ENCODE peak calls at places on chromosomes 16 and 17, in nine cellular contexts. One of them, this sample, is unnamed.

GRCh38 chr16:49641250-49641649 is 214.7 kb downstream of the ZNF423 start:
- DNase-seq in hippocampal formation: no peak
- DNase-seq in effector memory CD8-positive, alpha-beta T cell: no peak
- DNase-seq in AG04449: no peak
- DNase-seq in ELR: no peak
- DNase-seq in OCI-LY7: no peak
- DNase-seq in IMR-90: no peak
- DNase-seq in ovary: no peak
- DNase-seq in activated T-cell treated with anti-CD3 and anti-CD28 coated beads, Interleukin-2, amount 50 U/mL, for 48 hours: no peak
- DNase-seq in this sample: no peak

GRCh38 chr16:87145181-87146176 is 171.7 kb downstream of the C16orf95 start:
- DNase-seq in OCI-LY7: no peak
- DNase-seq in effector memory CD8-positive, alpha-beta T cell: no peak
- DNase-seq in activated T-cell treated with anti-CD3 and anti-CD28 coated beads, Interleukin-2, amount 50 U/mL, for 48 hours: no peak
- DNase-seq in ovary: no peak
- DNase-seq in hippocampal formation: no peak
- DNase-seq in AG04449: no peak
- DNase-seq in IMR-90: peak; percentile 46
- DNase-seq in ELR: peak; percentile 96
- DNase-seq in this sample: no peak

GRCh38 chr16:2527071-2527783 is 4.0 kb downstream of the CEMP1 start:
- DNase-seq in hippocampal formation: no peak
- DNase-seq in ELR: no peak
- DNase-seq in AG04449: no peak
- DNase-seq in OCI-LY7: no peak
- DNase-seq in effector memory CD8-positive, alpha-beta T cell: no peak
- DNase-seq in ovary: peak; percentile 28
- DNase-seq in activated T-cell treated with anti-CD3 and anti-CD28 coated beads, Interleukin-2, amount 50 U/mL, for 48 hours: no peak
- DNase-seq in IMR-90: no peak
- DNase-seq in this sample: no peak

GRCh38 chr17:49357516-49357915 is 4.5 kb downstream of the ZNF652 start:
- DNase-seq in AG04449: no peak
- DNase-seq in activated T-cell treated with anti-CD3 and anti-CD28 coated beads, Interleukin-2, amount 50 U/mL, for 48 hours: no peak
- DNase-seq in ELR: no peak
- DNase-seq in ovary: no peak
- DNase-seq in IMR-90: no peak
- DNase-seq in effector memory CD8-positive, alpha-beta T cell: no peak
- DNase-seq in hippocampal formation: peak; percentile 7
- DNase-seq in OCI-LY7: no peak
- DNase-seq in this sample: no peak

GRCh38 chr16:67268136-67268579 is 11.2 kb upstream of the PLEKHG4 start:
- DNase-seq in AG04449: no peak
- DNase-seq in ELR: peak; percentile 97
- DNase-seq in hippocampal formation: no peak
- DNase-seq in IMR-90: peak; percentile 93
- DNase-seq in OCI-LY7: no peak
- DNase-seq in ovary: peak; percentile 8
- DNase-seq in effector memory CD8-positive, alpha-beta T cell: no peak
- DNase-seq in activated T-cell treated with anti-CD3 and anti-CD28 coated beads, Interleukin-2, amount 50 U/mL, for 48 hours: no peak
- DNase-seq in this sample: peak; percentile 42

GRCh38 chr17:35731239-35731931 is at the start of gene RASL10B:
- DNase-seq in AG04449: no peak
- DNase-seq in OCI-LY7: no peak
- DNase-seq in ELR: peak; percentile 64
- DNase-seq in hippocampal formation: peak; percentile 19
- DNase-seq in activated T-cell treated with anti-CD3 and anti-CD28 coated beads, Interleukin-2, amount 50 U/mL, for 48 hours: peak; percentile 74
- DNase-seq in ovary: peak; percentile 66
- DNase-seq in effector memory CD8-positive, alpha-beta T cell: peak; percentile 35
- DNase-seq in IMR-90: peak; percentile 31
- DNase-seq in this sample: no peak

GRCh38 chr16:28001642-28002041 is 61.9 kb downstream of the GSG1L start:
- DNase-seq in OCI-LY7: no peak
- DNase-seq in AG04449: no peak
- DNase-seq in ELR: no peak
- DNase-seq in IMR-90: no peak
- DNase-seq in ovary: no peak
- DNase-seq in effector memory CD8-positive, alpha-beta T cell: no peak
- DNase-seq in activated T-cell treated with anti-CD3 and anti-CD28 coated beads, Interleukin-2, amount 50 U/mL, for 48 hours: no peak
- DNase-seq in hippocampal formation: no peak
- DNase-seq in this sample: no peak

GRCh38 chr16:11016993-11017392 is 72.6 kb downstream of the CLEC16A start:
- DNase-seq in ELR: peak; percentile 74
- DNase-seq in OCI-LY7: no peak
- DNase-seq in hippocampal formation: no peak
- DNase-seq in effector memory CD8-positive, alpha-beta T cell: no peak
- DNase-seq in IMR-90: peak; percentile 58
- DNase-seq in ovary: no peak
- DNase-seq in activated T-cell treated with anti-CD3 and anti-CD28 coated beads, Interleukin-2, amount 50 U/mL, for 48 hours: peak; percentile 73
- DNase-seq in AG04449: no peak
- DNase-seq in this sample: no peak

GRCh38 chr16:58563775-58564174 is 48.5 kb downstream of the SETD6 start:
- DNase-seq in ELR: peak; percentile 37
- DNase-seq in IMR-90: no peak
- DNase-seq in OCI-LY7: no peak
- DNase-seq in hippocampal formation: no peak
- DNase-seq in AG04449: no peak
- DNase-seq in ovary: no peak
- DNase-seq in effector memory CD8-positive, alpha-beta T cell: no peak
- DNase-seq in activated T-cell treated with anti-CD3 and anti-CD28 coated beads, Interleukin-2, amount 50 U/mL, for 48 hours: no peak
- DNase-seq in this sample: no peak

GRCh38 chr17:82920150-82920549 is 80.3 kb upstream of the ZNF750 start:
- DNase-seq in OCI-LY7: no peak
- DNase-seq in effector memory CD8-positive, alpha-beta T cell: no peak
- DNase-seq in activated T-cell treated with anti-CD3 and anti-CD28 coated beads, Interleukin-2, amount 50 U/mL, for 48 hours: no peak
- DNase-seq in ovary: no peak
- DNase-seq in ELR: no peak
- DNase-seq in hippocampal formation: no peak
- DNase-seq in IMR-90: no peak
- DNase-seq in AG04449: no peak
- DNase-seq in this sample: no peak

GRCh38 chr16:56911771-56912541 is 20.0 kb upstream of the HERPUD1 start:
- DNase-seq in OCI-LY7: peak; percentile 88
- DNase-seq in ovary: no peak
- DNase-seq in ELR: peak; percentile 49
- DNase-seq in hippocampal formation: no peak
- DNase-seq in IMR-90: peak; percentile 65
- DNase-seq in AG04449: no peak
- DNase-seq in activated T-cell treated with anti-CD3 and anti-CD28 coated beads, Interleukin-2, amount 50 U/mL, for 48 hours: no peak
- DNase-seq in effector memory CD8-positive, alpha-beta T cell: no peak
- DNase-seq in this sample: no peak

GRCh38 chr17:77354721-77355455 is 214.1 kb downstream of the SEC14L1 start:
- DNase-seq in activated T-cell treated with anti-CD3 and anti-CD28 coated beads, Interleukin-2, amount 50 U/mL, for 48 hours: peak; percentile 15
- DNase-seq in hippocampal formation: no peak
- DNase-seq in IMR-90: peak; percentile 98
- DNase-seq in effector memory CD8-positive, alpha-beta T cell: no peak
- DNase-seq in ELR: peak; percentile 99
- DNase-seq in ovary: peak; percentile 98
- DNase-seq in OCI-LY7: no peak
- DNase-seq in AG04449: peak; percentile 96
- DNase-seq in this sample: peak; percentile 90

GRCh38 chr17:59756236-59756818 is 48.9 kb downstream of the VMP1 start:
- DNase-seq in hippocampal formation: no peak
- DNase-seq in ELR: peak; percentile 95
- DNase-seq in IMR-90: peak; percentile 74
- DNase-seq in AG04449: peak; percentile 72
- DNase-seq in activated T-cell treated with anti-CD3 and anti-CD28 coated beads, Interleukin-2, amount 50 U/mL, for 48 hours: no peak
- DNase-seq in effector memory CD8-positive, alpha-beta T cell: no peak
- DNase-seq in ovary: no peak
- DNase-seq in OCI-LY7: no peak
- DNase-seq in this sample: no peak

GRCh38 chr17:39408360-39408759 is 6.9 kb upstream of the FBXL20 start:
- DNase-seq in activated T-cell treated with anti-CD3 and anti-CD28 coated beads, Interleukin-2, amount 50 U/mL, for 48 hours: no peak
- DNase-seq in OCI-LY7: no peak
- DNase-seq in hippocampal formation: no peak
- DNase-seq in ELR: no peak
- DNase-seq in IMR-90: no peak
- DNase-seq in AG04449: no peak
- DNase-seq in effector memory CD8-positive, alpha-beta T cell: no peak
- DNase-seq in ovary: no peak
- DNase-seq in this sample: no peak

GRCh38 chr17:83152745-83153611 is 73.6 kb downstream of the METRNL start:
- DNase-seq in activated T-cell treated with anti-CD3 and anti-CD28 coated beads, Interleukin-2, amount 50 U/mL, for 48 hours: peak; percentile 14
- DNase-seq in ELR: no peak
- DNase-seq in OCI-LY7: no peak
- DNase-seq in IMR-90: no peak
- DNase-seq in ovary: no peak
- DNase-seq in effector memory CD8-positive, alpha-beta T cell: no peak
- DNase-seq in hippocampal formation: no peak
- DNase-seq in AG04449: no peak
- DNase-seq in this sample: no peak

GRCh38 chr17:17042851-17043667 is 802 bp downstream of the MPRIP start:
- DNase-seq in OCI-LY7: peak; percentile 30
- DNase-seq in IMR-90: peak; percentile 66
- DNase-seq in activated T-cell treated with anti-CD3 and anti-CD28 coated beads, Interleukin-2, amount 50 U/mL, for 48 hours: peak; percentile 59
- DNase-seq in AG04449: no peak
- DNase-seq in hippocampal formation: no peak
- DNase-seq in ELR: peak; percentile 81
- DNase-seq in effector memory CD8-positive, alpha-beta T cell: peak; percentile 18
- DNase-seq in ovary: peak; percentile 42
- DNase-seq in this sample: no peak

GRCh38 chr17:43431741-43432523 is 33.1 kb downstream of the ARL4D start:
- DNase-seq in IMR-90: peak; percentile 37
- DNase-seq in ELR: no peak
- DNase-seq in ovary: no peak
- DNase-seq in activated T-cell treated with anti-CD3 and anti-CD28 coated beads, Interleukin-2, amount 50 U/mL, for 48 hours: no peak
- DNase-seq in hippocampal formation: no peak
- DNase-seq in OCI-LY7: no peak
- DNase-seq in AG04449: no peak
- DNase-seq in effector memory CD8-positive, alpha-beta T cell: no peak
- DNase-seq in this sample: no peak

GRCh38 chr16:82031116-82032084 is 3.7 kb upstream of the HSD17B2 start:
- DNase-seq in activated T-cell treated with anti-CD3 and anti-CD28 coated beads, Interleukin-2, amount 50 U/mL, for 48 hours: no peak
- DNase-seq in ovary: no peak
- DNase-seq in AG04449: no peak
- DNase-seq in IMR-90: peak; percentile 72
- DNase-seq in ELR: peak; percentile 71
- DNase-seq in effector memory CD8-positive, alpha-beta T cell: no peak
- DNase-seq in hippocampal formation: peak; percentile 63
- DNase-seq in OCI-LY7: peak; percentile 16
- DNase-seq in this sample: peak; percentile 27

GRCh38 chr17:47288531-47289116 is 35.0 kb downstream of the ITGB3 start:
- DNase-seq in hippocampal formation: no peak
- DNase-seq in IMR-90: peak; percentile 69
- DNase-seq in effector memory CD8-positive, alpha-beta T cell: no peak
- DNase-seq in ELR: no peak
- DNase-seq in OCI-LY7: no peak
- DNase-seq in activated T-cell treated with anti-CD3 and anti-CD28 coated beads, Interleukin-2, amount 50 U/mL, for 48 hours: no peak
- DNase-seq in ovary: no peak
- DNase-seq in AG04449: no peak
- DNase-seq in this sample: no peak

GRCh38 chr17:8133941-8134340 is 10.0 kb upstream of the HES7 start:
- DNase-seq in effector memory CD8-positive, alpha-beta T cell: no peak
- DNase-seq in ELR: peak; percentile 67
- DNase-seq in ovary: no peak
- DNase-seq in activated T-cell treated with anti-CD3 and anti-CD28 coated beads, Interleukin-2, amount 50 U/mL, for 48 hours: no peak
- DNase-seq in OCI-LY7: no peak
- DNase-seq in IMR-90: no peak
- DNase-seq in AG04449: no peak
- DNase-seq in hippocampal formation: no peak
- DNase-seq in this sample: no peak

GRCh38 chr17:19470529-19471261 is 59.7 kb downstream of the RNF112 start:
- DNase-seq in effector memory CD8-positive, alpha-beta T cell: no peak
- DNase-seq in hippocampal formation: no peak
- DNase-seq in IMR-90: peak; percentile 56
- DNase-seq in ELR: no peak
- DNase-seq in ovary: peak; percentile 69
- DNase-seq in activated T-cell treated with anti-CD3 and anti-CD28 coated beads, Interleukin-2, amount 50 U/mL, for 48 hours: no peak
- DNase-seq in OCI-LY7: no peak
- DNase-seq in AG04449: no peak
- DNase-seq in this sample: peak; percentile 36

GRCh38 chr17:2171725-2172446 is 117.0 kb downstream of the HIC1 start:
- DNase-seq in ELR: peak; percentile 89
- DNase-seq in AG04449: peak; percentile 97
- DNase-seq in ovary: peak; percentile 88
- DNase-seq in OCI-LY7: no peak
- DNase-seq in activated T-cell treated with anti-CD3 and anti-CD28 coated beads, Interleukin-2, amount 50 U/mL, for 48 hours: no peak
- DNase-seq in IMR-90: peak; percentile 99
- DNase-seq in hippocampal formation: peak; percentile 47
- DNase-seq in effector memory CD8-positive, alpha-beta T cell: no peak
- DNase-seq in this sample: peak; percentile 98

GRCh38 chr17:36901506-36901905 is 35.8 kb upstream of the LHX1 start:
- DNase-seq in AG04449: no peak
- DNase-seq in ELR: peak; percentile 55
- DNase-seq in effector memory CD8-positive, alpha-beta T cell: no peak
- DNase-seq in ovary: no peak
- DNase-seq in IMR-90: peak; percentile 33
- DNase-seq in OCI-LY7: no peak
- DNase-seq in hippocampal formation: no peak
- DNase-seq in activated T-cell treated with anti-CD3 and anti-CD28 coated beads, Interleukin-2, amount 50 U/mL, for 48 hours: no peak
- DNase-seq in this sample: no peak